ENCODE peak calls at places on chromosomes 11 and 22, in six cellular contexts. One of them, this sample, is unnamed.

GRCh38 chr11:36558511-36559413 is 9.0 kb upstream of the RAG1 start:
- DNase-seq in amniotic stem cell: no peak
- DNase-seq in dermis microvascular lymphatic vessel endothelial cell: no peak
- DNase-seq in brain microvascular endothelial cell: no peak
- DNase-seq in T-cell: no peak
- DNase-seq in NT2/D1: no peak
- DNase-seq in this sample: no peak

GRCh38 chr22:46347646-46348045 is 12.1 kb downstream of the TRMU start:
- DNase-seq in T-cell: no peak
- DNase-seq in dermis microvascular lymphatic vessel endothelial cell: no peak
- DNase-seq in NT2/D1: no peak
- DNase-seq in amniotic stem cell: no peak
- DNase-seq in brain microvascular endothelial cell: no peak
- DNase-seq in this sample: no peak

GRCh38 chr11:17564687-17565042 is 17.6 kb downstream of the OTOG start:
- DNase-seq in amniotic stem cell: no peak
- DNase-seq in NT2/D1: no peak
- DNase-seq in brain microvascular endothelial cell: no peak
- DNase-seq in T-cell: no peak
- DNase-seq in dermis microvascular lymphatic vessel endothelial cell: no peak
- DNase-seq in this sample: peak

GRCh38 chr11:1297011-1297575 is 12.3 kb downstream of the TOLLIP start:
- DNase-seq in dermis microvascular lymphatic vessel endothelial cell: no peak
- DNase-seq in T-cell: no peak
- DNase-seq in NT2/D1: no peak
- DNase-seq in brain microvascular endothelial cell: no peak
- DNase-seq in amniotic stem cell: no peak
- DNase-seq in this sample: no peak

GRCh38 chr22:29143848-29144785 is 61.6 kb upstream of the EMID1 start:
- DNase-seq in NT2/D1: no peak
- DNase-seq in amniotic stem cell: no peak
- DNase-seq in brain microvascular endothelial cell: no peak
- DNase-seq in dermis microvascular lymphatic vessel endothelial cell: no peak
- DNase-seq in T-cell: no peak
- DNase-seq in this sample: no peak

GRCh38 chr11:93741882-93742226 is 382 bp downstream of the C11orf54 start:
- DNase-seq in NT2/D1: no peak
- DNase-seq in T-cell: no peak
- DNase-seq in amniotic stem cell: peak
- DNase-seq in dermis microvascular lymphatic vessel endothelial cell: peak
- DNase-seq in brain microvascular endothelial cell: no peak
- DNase-seq in this sample: peak

GRCh38 chr22:36296690-36297089 is 43.8 kb downstream of the APOL1 start:
- DNase-seq in dermis microvascular lymphatic vessel endothelial cell: no peak
- DNase-seq in amniotic stem cell: no peak
- DNase-seq in brain microvascular endothelial cell: no peak
- DNase-seq in T-cell: no peak
- DNase-seq in NT2/D1: no peak
- DNase-seq in this sample: no peak

GRCh38 chr11:122267602-122268001 is 151.6 kb upstream of the BLID start:
- DNase-seq in dermis microvascular lymphatic vessel endothelial cell: no peak
- DNase-seq in T-cell: no peak
- DNase-seq in amniotic stem cell: peak
- DNase-seq in NT2/D1: no peak
- DNase-seq in brain microvascular endothelial cell: peak
- DNase-seq in this sample: no peak

GRCh38 chr22:22877523-22878210 is 9.9 kb upstream of the IGLL5 start:
- DNase-seq in NT2/D1: peak
- DNase-seq in brain microvascular endothelial cell: peak
- DNase-seq in T-cell: peak
- DNase-seq in dermis microvascular lymphatic vessel endothelial cell: peak
- DNase-seq in amniotic stem cell: no peak
- DNase-seq in this sample: peak

GRCh38 chr11:56331861-56332491 is 13.9 kb upstream of the OR8K1 start:
- DNase-seq in brain microvascular endothelial cell: no peak
- DNase-seq in dermis microvascular lymphatic vessel endothelial cell: no peak
- DNase-seq in T-cell: no peak
- DNase-seq in NT2/D1: no peak
- DNase-seq in amniotic stem cell: no peak
- DNase-seq in this sample: peak

GRCh38 chr11:108788565-108789199 is 123.8 kb downstream of the DDX10 start:
- DNase-seq in NT2/D1: peak
- DNase-seq in dermis microvascular lymphatic vessel endothelial cell: peak
- DNase-seq in T-cell: no peak
- DNase-seq in amniotic stem cell: no peak
- DNase-seq in brain microvascular endothelial cell: peak
- DNase-seq in this sample: no peak

GRCh38 chr22:48951836-48952235 is 875.8 kb downstream of the BRD1 start:
- DNase-seq in dermis microvascular lymphatic vessel endothelial cell: no peak
- DNase-seq in brain microvascular endothelial cell: no peak
- DNase-seq in NT2/D1: no peak
- DNase-seq in amniotic stem cell: no peak
- DNase-seq in T-cell: no peak
- DNase-seq in this sample: peak

GRCh38 chr11:5280582-5281102 is 10.9 kb upstream of the HBE1 start:
- DNase-seq in T-cell: no peak
- DNase-seq in brain microvascular endothelial cell: peak
- DNase-seq in dermis microvascular lymphatic vessel endothelial cell: peak
- DNase-seq in amniotic stem cell: peak
- DNase-seq in NT2/D1: peak
- DNase-seq in this sample: peak

GRCh38 chr11:122656631-122657101 is 1.1 kb downstream of the UBASH3B start:
- DNase-seq in dermis microvascular lymphatic vessel endothelial cell: peak
- DNase-seq in brain microvascular endothelial cell: no peak
- DNase-seq in amniotic stem cell: no peak
- DNase-seq in NT2/D1: no peak
- DNase-seq in T-cell: peak
- DNase-seq in this sample: peak

GRCh38 chr11:70675697-70676374 is 277.5 kb downstream of the CTTN start:
- DNase-seq in NT2/D1: no peak
- DNase-seq in amniotic stem cell: no peak
- DNase-seq in T-cell: no peak
- DNase-seq in dermis microvascular lymphatic vessel endothelial cell: no peak
- DNase-seq in brain microvascular endothelial cell: no peak
- DNase-seq in this sample: no peak

GRCh38 chr22:30575011-30575671 is 676 bp upstream of the GAL3ST1 start:
- DNase-seq in amniotic stem cell: no peak
- DNase-seq in brain microvascular endothelial cell: peak
- DNase-seq in NT2/D1: no peak
- DNase-seq in T-cell: no peak
- DNase-seq in dermis microvascular lymphatic vessel endothelial cell: peak
- DNase-seq in this sample: peak

GRCh38 chr11:93906486-93906885 is 56.1 kb upstream of the VSTM5 start:
- DNase-seq in T-cell: no peak
- DNase-seq in NT2/D1: no peak
- DNase-seq in dermis microvascular lymphatic vessel endothelial cell: no peak
- DNase-seq in brain microvascular endothelial cell: no peak
- DNase-seq in amniotic stem cell: no peak
- DNase-seq in this sample: no peak

GRCh38 chr11:76605338-76606074 is 65.0 kb downstream of the LRRC32 start:
- DNase-seq in T-cell: no peak
- DNase-seq in brain microvascular endothelial cell: no peak
- DNase-seq in dermis microvascular lymphatic vessel endothelial cell: no peak
- DNase-seq in NT2/D1: no peak
- DNase-seq in amniotic stem cell: no peak
- DNase-seq in this sample: no peak

GRCh38 chr11:4551346-4551979 is 6.5 kb downstream of the OR52M1 start:
- DNase-seq in NT2/D1: no peak
- DNase-seq in amniotic stem cell: no peak
- DNase-seq in brain microvascular endothelial cell: peak
- DNase-seq in dermis microvascular lymphatic vessel endothelial cell: peak
- DNase-seq in T-cell: no peak
- DNase-seq in this sample: peak

GRCh38 chr22:50507421-50507990 is at the start of gene LMF2:
- DNase-seq in dermis microvascular lymphatic vessel endothelial cell: no peak
- DNase-seq in T-cell: peak
- DNase-seq in brain microvascular endothelial cell: peak
- DNase-seq in NT2/D1: no peak
- DNase-seq in amniotic stem cell: no peak
- DNase-seq in this sample: peak

This sample was measured in H7.